ENCODE peak calls at places on chromosome 22, in nine cellular contexts. H, F, A, M, K, Q, B, T and L are unnamed samples.

GRCh38 chr22:38446018-38446601 is 8.9 kb downstream of the KCNJ4 start:
- DNase-seq in T (no peak), H (no peak), A (no peak), B (no peak), M (no peak), F (no peak), Q (no peak), K (no peak), L (no peak)

GRCh38 chr22:25083414-25084166 is 116.1 kb upstream of the CRYBB3 start:
- DNase-seq in Q (no peak), H (no peak), A (no peak), K (no peak), T (no peak), B (peak; percentile 26), F (no peak), M (no peak), L (no peak)

GRCh38 chr22:21713428-21714058 is 22.1 kb downstream of the YPEL1 start:
- DNase-seq in H (no peak), F (no peak), A (no peak), B (no peak), K (no peak), Q (no peak), M (no peak), T (no peak), L (no peak)

GRCh38 chr22:39943366-39943765 is 16.8 kb upstream of the TMA7B start:
- DNase-seq in H (no peak), M (no peak), K (no peak), B (no peak), A (no peak), Q (no peak), T (no peak), F (no peak), L (no peak)

GRCh38 chr22:46843691-46844297 is 81.3 kb downstream of the TBC1D22A start:
- DNase-seq in Q (no peak), A (no peak), K (no peak), F (no peak), H (no peak), T (peak; percentile 73), B (no peak), M (no peak), L (no peak)

GRCh38 chr22:43002198-43002577 is 12.8 kb downstream of the PACSIN2 start:
- DNase-seq in B (no peak), M (peak; percentile 14), A (no peak), K (no peak), T (peak; percentile 94), F (no peak), Q (no peak), H (no peak), L (no peak)

GRCh38 chr22:46827072-46827780 is 64.8 kb downstream of the TBC1D22A start:
- DNase-seq in Q (no peak), T (no peak), M (no peak), H (no peak), F (no peak), A (no peak), K (no peak), B (no peak), L (no peak)

GRCh38 chr22:23216331-23217170 is 36.2 kb downstream of the BCR start:
- DNase-seq in F (no peak), A (no peak), K (peak; percentile 77), M (no peak), B (no peak), T (no peak), H (peak; percentile 17), Q (peak; percentile 48), L (no peak)

GRCh38 chr22:49257551-49257951 is 570.1 kb downstream of the BRD1 start:
- DNase-seq in M (no peak), K (no peak), A (no peak), T (no peak), F (no peak), Q (no peak), B (no peak), H (no peak), L (no peak)

GRCh38 chr22:18028817-18029527 is 4.6 kb upstream of the MICAL3 start:
- DNase-seq in F (no peak), A (no peak), K (peak; percentile 18), B (no peak), H (no peak), M (no peak), Q (no peak), T (no peak), L (no peak)

GRCh38 chr22:28856095-28856455 is 27.3 kb upstream of the ZNRF3 start:
- DNase-seq in Q (no peak), A (no peak), H (no peak), T (no peak), B (no peak), K (no peak), F (no peak), M (no peak), L (no peak)

GRCh38 chr22:28857288-28857687 is 26.1 kb upstream of the ZNRF3 start:
- DNase-seq in M (no peak), F (no peak), B (no peak), T (no peak), A (no peak), H (no peak), Q (no peak), K (peak; percentile 20), L (no peak)

DNA sequence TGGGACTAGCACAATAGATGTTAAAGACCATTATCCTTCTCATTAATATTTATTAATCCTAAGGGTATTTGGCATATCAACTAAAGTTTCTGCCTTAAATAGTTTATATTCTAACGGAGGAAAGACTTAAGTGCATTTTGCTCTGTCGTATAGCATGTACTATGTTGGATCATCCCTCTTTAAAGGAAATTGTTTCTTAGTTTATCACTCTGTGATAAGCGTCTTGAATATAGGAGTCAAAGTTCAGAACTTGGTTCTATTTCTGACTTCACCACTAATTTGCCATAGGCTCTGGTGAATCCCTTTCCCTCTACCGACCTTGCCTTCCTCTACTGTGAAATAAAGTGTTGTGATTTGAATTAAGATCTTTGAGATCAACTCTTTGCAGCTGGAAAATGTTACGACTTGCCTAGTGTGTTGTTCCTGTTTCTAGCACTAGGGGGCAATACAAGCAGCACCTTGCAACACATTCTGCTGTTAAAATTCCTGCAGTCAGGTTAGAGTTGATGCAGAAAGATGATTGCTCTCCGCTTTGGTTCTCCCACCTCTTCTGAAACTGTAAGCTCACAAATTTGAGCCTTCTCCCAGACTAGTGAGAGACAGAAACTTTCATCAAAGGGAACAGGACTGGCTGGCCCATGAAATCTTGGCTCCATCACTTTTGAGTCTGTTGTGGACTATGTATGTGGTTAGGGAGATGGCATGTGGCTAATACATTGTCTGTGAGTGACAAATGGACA is 27.8 kb upstream of the ZNRF3 start:
- DNase-seq in B (no peak), M (no peak), T (peak; percentile 55), Q (no peak), A (peak; percentile 70), H (no peak), F (peak; percentile 20), K (no peak), L (no peak)
- TF ChIP-seq CTCF in B (peak; percentile 89), M (peak; percentile 84), T (peak; percentile 95), Q (peak; percentile 91), A (peak; percentile 83), H (peak; percentile 94), F (peak; percentile 86), K (peak; percentile 74), L (peak; percentile 93)

GRCh38 chr22:44801476-44801875 is 49.1 kb downstream of the ARHGAP8 start:
- DNase-seq in T (no peak), K (no peak), B (no peak), F (no peak), M (no peak), H (no peak), Q (no peak), A (no peak), L (no peak)

GRCh38 chr22:44802956-44803355 is 50.6 kb downstream of the ARHGAP8 start:
- DNase-seq in Q (no peak), B (no peak), F (no peak), A (no peak), H (no peak), T (no peak), M (no peak), K (no peak), L (no peak)

GRCh38 chr22:44805663-44806062 is 53.3 kb downstream of the ARHGAP8 start:
- DNase-seq in A (no peak), K (no peak), H (no peak), B (no peak), T (no peak), Q (no peak), M (no peak), F (no peak), L (no peak)

GRCh38 chr22:44802071-44802700 is 49.8 kb downstream of the ARHGAP8 start:
- DNase-seq in B (no peak), T (no peak), H (no peak), Q (no peak), F (no peak), A (peak; percentile 12), M (no peak), K (no peak), L (no peak)

DNA sequence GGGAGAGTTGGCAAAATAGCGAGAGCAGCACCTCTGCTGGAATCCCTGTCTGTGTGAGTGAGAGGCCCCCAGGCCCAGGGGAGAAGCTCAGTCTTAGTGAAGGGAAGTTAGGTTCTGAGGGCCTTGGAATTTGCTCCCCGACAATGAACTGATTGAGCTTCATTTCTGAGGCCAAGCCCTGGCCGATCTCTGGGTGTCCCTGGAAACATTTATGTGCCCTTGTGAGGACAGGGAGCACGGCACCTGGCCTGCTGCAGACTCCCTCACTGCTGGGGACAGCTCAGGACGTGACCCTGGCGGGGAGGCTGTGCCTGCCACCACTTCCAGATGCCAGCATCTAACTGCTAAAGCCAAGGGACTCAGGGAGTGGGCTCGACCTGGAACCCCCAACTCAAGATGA is 52.0 kb downstream of the ARHGAP8 start:
- DNase-seq in T (no peak), K (no peak), F (no peak), H (no peak), A (no peak), Q (no peak), M (no peak), B (no peak), L (no peak)
- H3K4me3 ChIP-seq in T (no peak overlapping the region), K (no peak overlapping the region), F (no peak overlapping the region), H (no peak overlapping the region), A (no peak overlapping the region), Q (no peak overlapping the region), M (no peak overlapping the region), B (no peak overlapping the region), L (no peak overlapping the region)

DNA sequence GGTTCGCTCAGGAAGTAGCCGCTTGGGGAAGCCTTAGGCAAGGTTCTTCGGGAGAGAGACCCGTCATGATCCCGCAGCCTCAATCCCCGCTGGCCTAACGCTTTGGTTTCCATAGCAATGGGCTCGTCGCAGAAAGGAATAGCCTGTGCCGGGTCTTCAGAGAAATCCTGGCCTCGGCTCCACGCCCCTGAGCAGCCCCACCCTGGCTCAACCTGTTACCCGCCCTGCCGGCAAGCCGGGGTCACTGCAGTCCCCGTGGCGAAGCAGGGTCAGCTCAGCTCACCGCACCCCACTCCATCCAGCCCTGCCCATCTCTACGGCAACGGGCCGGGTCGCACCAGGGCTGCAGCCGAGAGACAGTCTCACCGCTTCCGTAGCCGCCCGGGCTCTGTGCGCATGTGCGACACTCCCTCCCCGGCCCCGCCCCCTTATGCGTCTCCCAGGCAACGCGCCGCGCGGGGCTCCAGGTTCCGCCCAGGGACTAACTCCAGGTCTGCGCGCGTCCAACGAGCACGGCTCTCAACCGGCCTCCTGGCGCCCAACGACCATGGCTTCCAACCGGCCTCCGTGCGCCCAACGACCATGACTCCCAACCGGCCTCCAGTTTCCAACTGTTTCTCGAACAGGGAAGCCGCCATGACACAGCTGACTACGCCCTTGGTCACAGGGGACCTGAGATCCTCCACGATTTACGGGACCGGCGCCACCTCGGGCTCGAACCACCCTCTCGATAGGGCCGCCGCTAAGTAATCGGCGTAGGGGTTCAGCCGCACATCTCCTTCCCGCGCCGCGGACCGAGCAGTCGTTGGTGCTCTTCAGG is at the start of gene DUSP18:
- DNase-seq in Q (peak; percentile 96), B (peak; percentile 91), T (peak; percentile 84), H (peak; percentile 95), F (peak; percentile 32), A (peak; percentile 92), K (peak; percentile 98), M (peak; percentile 99), L (peak; percentile 97)
- TF ChIP-seq CTCF in Q (peak; percentile 46), B (peak; percentile 47), T (peak; percentile 37), H (peak; percentile 26), F (peak; percentile 40), A (peak; percentile 42), K (no peak), M (peak; percentile 48), L (peak; percentile 55)

GRCh38 chr22:45007946-45008852 is 1.6 kb downstream of the PHF21B start:
- DNase-seq in T (peak; percentile 15), H (no peak), A (peak; percentile 24), K (no peak), M (no peak), B (no peak), Q (no peak), F (no peak), L (no peak)
- H3K4me3 ChIP-seq in T (no peak overlapping the region), H (peak overlapping the region; percentile 73), A (no peak overlapping the region), K (peak overlapping the region; percentile 34), M (no peak overlapping the region), B (peak overlapping the region; percentile 38), Q (peak overlapping the region; percentile 47), F (peak overlapping the region; percentile 7), L (peak overlapping the region; percentile 35)